ENCODE peak calls at places on chromosomes 4 and X, in ten cellular contexts. O is HT1080; N is ELR; F is effector memory CD4-positive, alpha-beta T cell; D is stimulated activated CD8-positive, alpha-beta memory T cell treated with anti-CD3 and anti-CD28 coated beads, Interleukin-4, amount 100 ng/mL, for 24 hours; P is RPMI8226; I is central memory CD4-positive, alpha-beta T cell; W is cerebellar cortex; E is neural crest cell; Q is HFF-Myc. M is an unnamed sample.

GRCh38 chrX:124736553-124737240 is 390.3 kb downstream of the SH2D1A start:
- DNase-seq in O (no peak), N (no peak), F (peak; percentile 0), D (peak; percentile 2), P (peak; percentile 6), I (peak; percentile 66), W (no peak), E (no peak), Q (no peak), M (no peak)

GRCh38 chr4:181661090-181661489 is 582.1 kb upstream of the TENM3 start:
- DNase-seq in O (peak; percentile 76), N (peak; percentile 78), F (no peak), D (no peak), P (no peak), I (no peak), W (no peak), E (no peak), Q (no peak), M (no peak)

GRCh38 chr4:139550724-139551429 is 5.1 kb downstream of the SETD7 start:
- DNase-seq in O (no peak), N (no peak), F (no peak), D (no peak), P (no peak), I (no peak), W (peak; percentile 49), E (no peak), Q (no peak), M (no peak)

GRCh38 chrX:29852767-29853166 is 362.6 kb upstream of the MAGEB2 start:
- DNase-seq in O (no peak), N (no peak), F (no peak), D (no peak), P (no peak), I (no peak), W (no peak), E (no peak), Q (no peak), M (no peak)

GRCh38 chrX:133699023-133699728 is 283.9 kb upstream of the GPC4 start:
- DNase-seq in O (no peak), N (no peak), F (no peak), D (no peak), P (no peak), I (no peak), W (no peak), E (no peak), Q (no peak), M (no peak)

GRCh38 chrX:71996826-71997225 is 86.2 kb downstream of the NHSL2 start:
- DNase-seq in O (no peak), N (no peak), F (no peak), D (no peak), P (no peak), I (no peak), W (no peak), E (no peak), Q (no peak), M (no peak)

GRCh38 chrX:34332336-34332735 is 200.2 kb upstream of the FAM47A start:
- DNase-seq in O (peak; percentile 10), N (peak; percentile 0), F (no peak), D (no peak), P (no peak), I (no peak), W (no peak), E (no peak), Q (no peak), M (no peak)

GRCh38 chrX:151268836-151269235 is 92.5 kb downstream of the GPR50 start:
- DNase-seq in O (no peak), N (no peak), F (no peak), D (no peak), P (no peak), I (no peak), W (no peak), E (no peak), Q (no peak), M (no peak)

GRCh38 chr4:31104596-31104995 is 384.4 kb downstream of the PCDH7 start:
- DNase-seq in O (no peak), N (no peak), F (no peak), D (no peak), P (no peak), I (no peak), W (no peak), E (no peak), Q (no peak), M (no peak)

GRCh38 chr4:54067163-54067562 is 2.8 kb upstream of the CHIC2 start:
- DNase-seq in O (peak; percentile 95), N (peak; percentile 86), F (no peak), D (no peak), P (no peak), I (no peak), W (no peak), E (no peak), Q (no peak), M (no peak)

GRCh38 chrX:120401301-120401700 is 39.4 kb downstream of the ATP1B4 start:
- DNase-seq in O (no peak), N (no peak), F (no peak), D (no peak), P (no peak), I (no peak), W (no peak), E (no peak), Q (no peak), M (no peak)

GRCh38 chr4:86848136-86848535 is 1.0 kb downstream of the SLC10A6 start:
- DNase-seq in O (no peak), N (peak; percentile 37), F (no peak), D (no peak), P (no peak), I (no peak), W (no peak), E (no peak), Q (no peak), M (no peak)

GRCh38 chrX:35006361-35006760 is 63.8 kb downstream of the FAM47B start:
- DNase-seq in O (no peak), N (no peak), F (no peak), D (no peak), P (no peak), I (no peak), W (no peak), E (no peak), Q (no peak), M (no peak)

GRCh38 chr4:58435871-58436270 is 1325.7 kb upstream of the IGFBP7 start:
- DNase-seq in O (no peak), N (no peak), F (no peak), D (no peak), P (no peak), I (no peak), W (no peak), E (no peak), Q (no peak), M (no peak)

GRCh38 chrX:111168314-111168713 is 72.3 kb downstream of the PAK3 start:
- DNase-seq in O (peak; percentile 3), N (peak; percentile 26), F (no peak), D (no peak), P (no peak), I (no peak), W (peak; percentile 8), E (peak; percentile 2), Q (no peak), M (no peak)

GRCh38 chrX:134990475-134991473 is at the start of gene SMIM10:
- DNase-seq in O (peak; percentile 8), N (peak; percentile 85), F (no peak), D (peak; percentile 7), P (peak; percentile 49), I (no peak), W (no peak), E (peak; percentile 18), Q (no peak), M (peak; percentile 60)

GRCh38 chrX:45011131-45011530 is 138.1 kb downstream of the KDM6A start:
- DNase-seq in O (peak; percentile 62), N (peak; percentile 81), F (no peak), D (no peak), P (no peak), I (no peak), W (no peak), E (no peak), Q (no peak), M (no peak)

GRCh38 chrX:2561461-2561860 is 60.7 kb upstream of the DHRSX start:
- DNase-seq in O (no peak), N (no peak), F (no peak), D (no peak), P (no peak), I (no peak), W (no peak), E (no peak), Q (no peak), M (no peak)

GRCh38 chr4:150972592-150972991 is 42.5 kb downstream of the LRBA start:
- DNase-seq in O (no peak), N (no peak), F (no peak), D (no peak), P (no peak), I (no peak), W (no peak), E (no peak), Q (no peak), M (no peak)

GRCh38 chr4:174864031-174864430 is 35.0 kb upstream of the GLRA3 start:
- DNase-seq in O (no peak), N (no peak), F (no peak), D (no peak), P (no peak), I (no peak), W (no peak), E (no peak), Q (no peak), M (no peak)

GRCh38 chr4:87078987-87079469 is 141.4 kb downstream of the KLHL8 start:
- DNase-seq in O (no peak), N (no peak), F (no peak), D (no peak), P (no peak), I (no peak), W (peak; percentile 74), E (no peak), Q (no peak), M (peak; percentile 46)

GRCh38 chrX:103275947-103276567 is 493 bp downstream of the TCEAL5 start:
- DNase-seq in O (no peak), N (no peak), F (no peak), D (no peak), P (no peak), I (no peak), W (peak; percentile 14), E (no peak), Q (no peak), M (peak; percentile 1)